ENCODE peak calls at places on chromosome 6, in ten cellular contexts. V is aorta, U is sigmoid colon, W is ovary, P is GM23248, B is astrocyte of the spinal cord, Q is left ventricle myocardium inferior, N is HL-60, H is HCT116, K is heart left ventricle. I is an unnamed sample.
A peak's percentile ranks its signal among the peaks of the same experiment; 100 is the strongest.

GRCh38 chr6:44556046-44556445 is 168.5 kb downstream of the CDC5L start:
- DNase-seq in V (no peak), U (no peak), W (no peak), P (no peak), B (no peak), Q (no peak), N (peak; percentile 34), H (no peak), K (peak; percentile 54), I (no peak)

GRCh38 chr6:130625825-130626500 is 201.2 kb upstream of the SMLR1 start:
- DNase-seq in V (no peak), U (no peak), W (no peak), P (peak; percentile 85), B (peak; percentile 72), Q (no peak), N (no peak), H (peak; percentile 71), K (no peak), I (peak; percentile 67)

GRCh38 chr6:43746071-43746470 is 23.9 kb upstream of the VEGFA start:
- DNase-seq in V (no peak), U (peak; percentile 32), W (no peak), P (no peak), B (no peak), Q (no peak), N (no peak), H (no peak), K (no peak), I (no peak)

GRCh38 chr6:116476021-116476678 is 15.0 kb downstream of the CALHM6 start:
- DNase-seq in V (no peak), U (no peak), W (no peak), P (no peak), B (no peak), Q (no peak), N (peak; percentile 75), H (no peak), K (no peak), I (no peak)

GRCh38 chr6:119874381-119874780 is 524.8 kb upstream of the MAN1A1 start:
- DNase-seq in V (no peak), U (no peak), W (no peak), P (no peak), B (no peak), Q (no peak), N (no peak), H (no peak), K (no peak), I (no peak)

GRCh38 chr6:26420607-26421235 is 18.6 kb downstream of the BTN3A1 start:
- DNase-seq in V (no peak), U (no peak), W (peak; percentile 36), P (peak; percentile 52), B (peak; percentile 43), Q (no peak), N (peak; percentile 35), H (peak; percentile 35), K (no peak), I (peak; percentile 33)

GRCh38 chr6:27836080-27836782 is 76.0 kb downstream of the OR2B2 start:
- DNase-seq in V (no peak), U (no peak), W (no peak), P (no peak), B (no peak), Q (no peak), N (no peak), H (no peak), K (no peak), I (no peak)

GRCh38 chr6:16635810-16636602 is 125.3 kb downstream of the ATXN1 start:
- DNase-seq in V (no peak), U (no peak), W (no peak), P (peak; percentile 74), B (peak; percentile 84), Q (no peak), N (peak; percentile 38), H (peak; percentile 8), K (no peak), I (peak; percentile 32)

GRCh38 chr6:166952567-166953464 is 3.5 kb downstream of the RNASET2 start:
- DNase-seq in V (no peak), U (no peak), W (no peak), P (no peak), B (no peak), Q (no peak), N (no peak), H (no peak), K (no peak), I (no peak)

GRCh38 chr6:166954118-166954713 is 2.1 kb downstream of the RNASET2 start:
- DNase-seq in V (no peak), U (no peak), W (no peak), P (no peak), B (no peak), Q (no peak), N (no peak), H (no peak), K (no peak), I (no peak)

GRCh38 chr6:166950443-166950821 is 5.9 kb downstream of the RNASET2 start:
- DNase-seq in V (no peak), U (no peak), W (no peak), P (no peak), B (no peak), Q (no peak), N (no peak), H (no peak), K (no peak), I (no peak)

GRCh38 chr6:166951670-166952060 is 4.7 kb downstream of the RNASET2 start:
- DNase-seq in V (no peak), U (no peak), W (no peak), P (no peak), B (no peak), Q (no peak), N (no peak), H (no peak), K (no peak), I (no peak)

DNA sequence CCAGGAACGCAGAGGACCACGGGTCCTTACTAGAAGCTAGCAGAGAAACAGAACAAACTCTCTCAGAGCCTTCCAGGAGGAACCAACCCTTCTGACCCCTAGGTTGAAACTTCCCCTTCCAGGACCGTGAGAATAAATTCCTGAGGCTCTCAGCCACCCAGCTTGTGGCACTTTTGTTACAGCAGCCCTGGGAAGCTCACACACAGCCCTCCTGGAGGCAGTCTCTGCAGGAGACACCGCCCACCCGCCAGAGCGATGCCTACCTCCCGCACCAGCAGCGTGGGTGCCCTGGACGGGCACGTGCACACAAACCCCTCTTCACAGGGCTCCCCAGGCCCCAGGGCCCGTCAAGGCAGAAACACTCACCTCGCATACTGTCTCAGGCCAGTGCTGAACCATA is 4.2 kb downstream of the RNASET2 start:
- DNase-seq in V (no peak), U (no peak), W (no peak), P (no peak), B (no peak), Q (no peak), N (no peak), H (no peak), K (no peak), I (no peak)
- H3K4me3 ChIP-seq in V (no peak overlapping the region), U (no peak overlapping the region), W (no peak overlapping the region), P (no peak overlapping the region), B (no peak overlapping the region), Q (no peak overlapping the region), N (no peak overlapping the region), H (no peak overlapping the region), K (no peak overlapping the region), I (no peak overlapping the region)

GRCh38 chr6:53189554-53189953 is 40.9 kb upstream of the GCM1 start:
- DNase-seq in V (no peak), U (no peak), W (no peak), P (peak; percentile 82), B (peak; percentile 52), Q (no peak), N (no peak), H (no peak), K (no peak), I (peak; percentile 85)

GRCh38 chr6:53192590-53193232 is 44.1 kb upstream of the GCM1 start:
- DNase-seq in V (peak; percentile 52), U (no peak), W (no peak), P (no peak), B (no peak), Q (no peak), N (no peak), H (no peak), K (no peak), I (no peak)

GRCh38 chr6:53188840-53189232 is 40.2 kb upstream of the GCM1 start:
- DNase-seq in V (no peak), U (no peak), W (no peak), P (no peak), B (no peak), Q (no peak), N (no peak), H (no peak), K (no peak), I (no peak)
- H3K4me3 ChIP-seq in V (no peak overlapping the region), U (no peak overlapping the region), W (no peak overlapping the region), P (no peak overlapping the region), B (no peak overlapping the region), Q (no peak overlapping the region), N (no peak overlapping the region), H (no peak overlapping the region), K (no peak overlapping the region), I (no peak overlapping the region)

GRCh38 chr6:104859225-104860146 is at the start of gene HACE1:
- DNase-seq in V (peak; percentile 95), U (peak; percentile 91), W (peak; percentile 90), P (peak; percentile 97), B (peak; percentile 91), Q (peak; percentile 90), N (peak; percentile 45), H (peak; percentile 74), K (peak; percentile 93), I (peak; percentile 87)

GRCh38 chr6:104855507-104855906 is 4.2 kb downstream of the HACE1 start:
- DNase-seq in V (no peak), U (no peak), W (no peak), P (peak; percentile 80), B (peak; percentile 41), Q (no peak), N (no peak), H (no peak), K (no peak), I (peak; percentile 39)

GRCh38 chr6:104862456-104862855 is 2.7 kb upstream of the HACE1 start:
- DNase-seq in V (no peak), U (no peak), W (no peak), P (no peak), B (peak; percentile 36), Q (no peak), N (no peak), H (no peak), K (no peak), I (no peak)

GRCh38 chr6:104860221-104860620 is 502 bp upstream of the HACE1 start:
- DNase-seq in V (no peak), U (no peak), W (no peak), P (peak; percentile 3), B (no peak), Q (no peak), N (no peak), H (no peak), K (no peak), I (no peak)
- H3K4me3 ChIP-seq in V (no peak overlapping the region), U (peak overlapping the region; percentile 96), W (peak overlapping the region; percentile 89), P (peak overlapping the region; percentile 80), B (peak overlapping the region; percentile 71), Q (peak overlapping the region; percentile 93), N (peak overlapping the region; percentile 93), H (peak overlapping the region; percentile 81), K (peak overlapping the region; percentile 98), I (peak overlapping the region; percentile 85)

DNA sequence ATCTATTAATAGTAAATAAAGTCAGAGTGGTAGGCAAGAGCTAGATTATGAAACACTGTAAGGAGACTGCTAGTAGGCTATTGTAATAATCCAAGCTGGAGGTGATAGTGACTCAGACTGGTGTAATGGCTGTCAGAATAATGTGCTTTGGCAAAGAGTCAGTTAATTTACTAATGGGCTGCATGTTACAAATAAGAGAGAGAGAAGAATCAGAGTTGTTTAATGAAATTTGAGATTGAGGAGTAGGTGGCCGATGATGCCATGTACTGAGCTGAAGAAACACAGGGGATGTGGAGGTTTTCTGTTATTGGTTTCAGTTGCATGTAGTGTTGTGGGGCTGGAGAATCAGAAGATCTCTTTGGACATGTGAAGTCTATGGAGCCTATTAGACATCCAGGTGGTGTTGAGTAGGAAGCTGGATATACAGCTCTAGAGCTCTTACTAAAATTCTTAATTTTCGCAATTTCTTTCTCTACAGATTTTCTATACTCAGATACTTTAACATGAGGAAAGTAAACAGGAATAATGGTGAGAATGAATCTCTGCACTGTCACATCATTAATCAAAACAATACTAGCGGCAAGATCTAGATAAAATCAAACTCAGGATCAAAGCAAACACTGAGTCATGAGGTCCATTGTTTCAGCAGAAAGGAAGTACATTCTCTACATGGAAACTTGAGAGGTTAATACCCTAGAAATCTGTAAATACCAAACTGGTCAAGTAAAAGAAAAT is 167.7 kb downstream of the SIM1 start:
- DNase-seq in V (no peak), U (no peak), W (no peak), P (peak; percentile 86), B (peak; percentile 82), Q (no peak), N (no peak), H (peak; percentile 74), K (no peak), I (peak; percentile 83)
- H3K4me3 ChIP-seq in V (no peak overlapping the region), U (no peak overlapping the region), W (no peak overlapping the region), P (peak overlapping the region; percentile 34), B (no peak overlapping the region), Q (no peak overlapping the region), N (no peak overlapping the region), H (no peak overlapping the region), K (no peak overlapping the region), I (no peak overlapping the region)

I was measured in fibroblast of the aortic adventitia.